ENCODE peak calls at places on chromosomes 12 and 14, in seven cellular contexts. Q, W, J, P, D, Y and F are unnamed samples.

GRCh38 chr12:49909826-49910225 is 6.1 kb upstream of the FAIM2 start:
- DNase-seq in Q (peak; percentile 70), W (peak; percentile 19), J (peak; percentile 39), P (no peak), D (peak; percentile 65), Y (no peak), F (peak; percentile 95)

GRCh38 chr14:74628418-74628817 is 16.4 kb upstream of the LTBP2 start:
- DNase-seq in Q (no peak), W (no peak), J (no peak), P (no peak), D (no peak), Y (no peak), F (no peak)

GRCh38 chr14:23950411-23951135 is 3.0 kb upstream of the DHRS4 start:
- DNase-seq in Q (no peak), W (no peak), J (no peak), P (no peak), D (no peak), Y (no peak), F (no peak)

GRCh38 chr12:81759215-81759991 is at the start of gene PPFIA2:
- DNase-seq in Q (no peak), W (peak; percentile 55), J (peak; percentile 61), P (peak; percentile 5), D (peak; percentile 70), Y (peak; percentile 16), F (no peak)

GRCh38 chr12:48159976-48160525 is 2.7 kb upstream of the ASB8 start:
- DNase-seq in Q (no peak), W (no peak), J (peak; percentile 19), P (no peak), D (no peak), Y (no peak), F (no peak)

GRCh38 chr12:104805186-104805585 is 152.9 kb downstream of the SLC41A2 start:
- DNase-seq in Q (peak; percentile 19), W (no peak), J (peak; percentile 42), P (no peak), D (no peak), Y (no peak), F (no peak)

GRCh38 chr14:25406818-25407217 is 356.9 kb upstream of the STXBP6 start:
- DNase-seq in Q (no peak), W (no peak), J (peak; percentile 11), P (no peak), D (peak; percentile 76), Y (no peak), F (peak; percentile 64)

GRCh38 chr14:69281450-69282169 is 21.7 kb downstream of the GALNT16 start:
- DNase-seq in Q (no peak), W (peak; percentile 60), J (no peak), P (no peak), D (no peak), Y (peak; percentile 40), F (peak; percentile 21)

GRCh38 chr14:100692859-100693558 is 33.7 kb upstream of the DLK1 start:
- DNase-seq in Q (peak; percentile 95), W (no peak), J (peak; percentile 69), P (no peak), D (no peak), Y (no peak), F (peak; percentile 87)

GRCh38 chr12:41364211-41364610 is 176.1 kb downstream of the PDZRN4 start:
- DNase-seq in Q (no peak), W (no peak), J (no peak), P (no peak), D (no peak), Y (no peak), F (no peak)